ENCODE peak calls at places on chromosome 22, in five cellular contexts. P is upper lobe of right lung, T is stomach, O is foreskin fibroblast, Q is HepG2. A is an unnamed sample.

GRCh38 chr22:49503896-49504521 is 323.7 kb downstream of the BRD1 start:
- DNase-seq in Q (no peak), P (no peak), O (no peak), T (peak), A (no peak)

GRCh38 chr22:46576556-46577351 is 39.3 kb upstream of the CELSR1 start:
- DNase-seq in Q (no peak), O (peak), P (peak), T (peak), A (no peak)

GRCh38 chr22:50008151-50009040 is 4.2 kb downstream of the IL17REL start:
- DNase-seq in P (peak), O (no peak), Q (no peak), T (no peak), A (no peak)

GRCh38 chr22:37633082-37633692 is 6.3 kb upstream of the SH3BP1 start:
- DNase-seq in Q (no peak), T (no peak), P (no peak), O (no peak), A (no peak)

GRCh38 chr22:30206964-30207363 is 39.6 kb downstream of the LIF start:
- DNase-seq in Q (peak), P (no peak), O (peak), T (peak), A (peak)

GRCh38 chr22:49211176-49211575 is 616.5 kb downstream of the BRD1 start:
- DNase-seq in O (no peak), P (peak), T (no peak), Q (no peak), A (no peak)

GRCh38 chr22:30668306-30668655 is 606 bp upstream of the DUSP18 start:
- DNase-seq in T (no peak), P (no peak), Q (no peak), O (no peak), A (no peak)

GRCh38 chr22:40422558-40423245 is 52.3 kb downstream of the SGSM3 start:
- DNase-seq in P (no peak), Q (no peak), O (no peak), T (no peak), A (no peak)

GRCh38 chr22:36160499-36160942 is at the start of gene APOL3:
- DNase-seq in Q (no peak), P (peak), T (peak), O (peak), A (no peak)

GRCh38 chr22:19287889-19288288 is 3.6 kb downstream of the CLTCL1 start:
- DNase-seq in Q (no peak), O (peak), T (no peak), P (no peak), A (peak)

GRCh38 chr22:41799486-41800347 is 762 bp upstream of the CCDC134 start:
- DNase-seq in O (peak), P (peak), Q (no peak), T (peak), A (no peak)

GRCh38 chr22:40690370-40690769 is 11.1 kb downstream of the MCHR1 start:
- DNase-seq in T (no peak), Q (no peak), O (no peak), P (no peak), A (no peak)

GRCh38 chr22:42192547-42192946 is 61.9 kb upstream of the CYP2D6 start:
- DNase-seq in Q (no peak), P (no peak), O (no peak), T (no peak), A (no peak)

GRCh38 chr22:29722587-29722986 is 2.8 kb downstream of the CABP7 start:
- DNase-seq in O (no peak), P (peak), Q (no peak), T (no peak), A (no peak)

GRCh38 chr22:49192180-49192856 is 635.4 kb downstream of the BRD1 start:
- DNase-seq in O (no peak), P (no peak), T (no peak), Q (no peak), A (no peak)

GRCh38 chr22:33909906-33910305 is 10.4 kb downstream of the LARGE1 start:
- DNase-seq in P (no peak), Q (no peak), T (no peak), O (no peak), A (no peak)

GRCh38 chr22:40213478-40213877 is 35.8 kb downstream of the TNRC6B start:
- DNase-seq in Q (no peak), T (no peak), O (no peak), P (no peak), A (no peak)

GRCh38 chr22:44378380-44378779 is 65.6 kb upstream of the SHISAL1 start:
- DNase-seq in O (no peak), P (no peak), Q (no peak), T (no peak), A (no peak)

GRCh38 chr22:19419086-19419463 is 12.5 kb downstream of the HIRA start:
- DNase-seq in T (no peak), O (no peak), Q (no peak), P (no peak), A (no peak)

GRCh38 chr22:20741634-20742581 is 32.0 kb upstream of the SERPIND1 start:
- DNase-seq in P (no peak), Q (peak), O (peak), T (no peak), A (no peak)

GRCh38 chr22:37823134-37823985 is at the start of gene GALR3:
- DNase-seq in T (no peak), Q (no peak), O (no peak), P (no peak), A (no peak)

GRCh38 chr22:47073101-47073500 is 310.7 kb downstream of the TBC1D22A start:
- DNase-seq in T (no peak), O (no peak), P (no peak), Q (no peak), A (no peak)

GRCh38 chr22:32880061-32880460 is 78.6 kb downstream of the TIMP3 start:
- DNase-seq in O (peak), P (no peak), Q (no peak), T (no peak), A (no peak)

GRCh38 chr22:24801906-24802504 is 4.0 kb upstream of the SGSM1 start:
- DNase-seq in P (no peak), O (no peak), Q (peak), T (no peak), A (no peak)

GRCh38 chr22:37431366-37431765 is 4.1 kb upstream of the ELFN2 start:
- DNase-seq in P (no peak), O (no peak), Q (peak), T (no peak), A (no peak)

GRCh38 chr22:19350476-19350859 is 58.9 kb upstream of the CLTCL1 start:
- DNase-seq in T (no peak), Q (no peak), P (no peak), O (no peak), A (no peak)

GRCh38 chr22:48811885-48812284 is 1015.8 kb downstream of the BRD1 start:
- DNase-seq in P (no peak), O (no peak), Q (no peak), T (no peak), A (no peak)

GRCh38 chr22:47175761-47176359 is 413.4 kb downstream of the TBC1D22A start:
- DNase-seq in P (peak), Q (no peak), O (no peak), T (no peak), A (no peak)

GRCh38 chr22:20606041-20606783 is 98.8 kb downstream of the MED15 start:
- DNase-seq in Q (peak), T (peak), P (peak), O (peak), A (no peak)

GRCh38 chr22:33324228-33324627 is 266.0 kb upstream of the SYN3 start:
- DNase-seq in Q (no peak), P (no peak), O (no peak), T (no peak), A (no peak)

GRCh38 chr22:38452373-38453064 is 2.5 kb downstream of the KCNJ4 start:
- DNase-seq in O (peak), P (no peak), Q (no peak), T (no peak), A (no peak)

DNA sequence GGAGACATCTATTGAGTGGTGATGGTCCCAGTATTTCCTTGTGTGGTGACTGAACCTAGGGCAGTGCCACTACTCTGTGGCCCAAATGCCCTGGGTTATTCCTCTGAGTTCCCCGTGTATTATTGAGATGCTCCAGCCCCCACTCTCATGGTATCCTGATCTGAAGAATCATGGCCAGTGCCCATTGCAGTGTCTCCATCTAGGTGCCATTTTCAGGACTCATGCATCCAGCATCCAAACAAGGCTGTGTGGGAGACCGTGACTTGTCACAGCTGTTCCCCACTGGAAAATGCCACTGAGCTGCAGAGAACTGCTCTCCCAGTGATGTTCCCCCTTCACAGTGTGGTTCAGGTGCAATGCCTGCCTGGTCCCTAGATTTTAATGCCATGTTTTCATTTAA is 24.7 kb downstream of the GGTLC2 start:
- DNase-seq in P (no peak), T (no peak), Q (no peak), O (no peak), A (no peak)
- TF ChIP-seq CTCF in P (no peak), T (no peak), Q (no peak), O (no peak), A (no peak)

DNA sequence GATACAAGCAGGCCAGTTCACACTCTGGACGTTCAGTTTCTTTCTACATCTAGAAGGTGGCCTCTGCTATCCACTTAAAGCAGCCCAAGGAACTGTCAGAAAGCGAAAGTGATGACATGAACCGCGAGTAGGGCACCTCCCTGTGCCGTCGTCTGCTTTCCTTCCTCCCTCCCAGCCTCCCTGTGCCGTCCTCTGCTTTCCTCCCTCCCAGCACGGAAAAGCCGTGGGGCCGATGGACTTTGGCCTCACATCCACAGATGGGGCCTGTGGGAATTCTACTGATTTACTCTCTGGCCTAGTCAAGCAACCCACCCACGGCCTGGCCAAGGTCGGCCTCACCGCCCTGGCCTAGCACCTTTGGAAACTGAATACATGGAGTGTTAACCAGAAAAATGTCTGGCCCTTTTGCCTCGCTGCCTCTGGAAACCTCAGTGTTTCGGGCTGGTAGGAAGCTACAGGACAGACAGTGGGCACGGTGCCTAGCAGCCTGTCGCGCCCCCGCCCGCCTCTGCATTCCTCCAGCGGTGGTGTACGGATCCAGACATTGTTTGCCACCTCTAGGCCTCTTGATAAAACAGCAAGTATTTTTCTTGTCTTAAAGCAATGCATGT is 14.2 kb downstream of the PEX26 start:
- DNase-seq in T (peak), O (no peak), Q (peak), P (no peak), A (no peak)
- H3K4me3 ChIP-seq in T (peak), O (no peak), Q (peak), P (peak), A (no peak)

GRCh38 chr22:45550416-45550815 is 47.7 kb downstream of the FBLN1 start:
- DNase-seq in Q (no peak), T (no peak), O (no peak), P (no peak), A (no peak)

GRCh38 chr22:45552017-45552411 is 49.3 kb downstream of the FBLN1 start:
- DNase-seq in O (no peak), Q (no peak), T (no peak), P (no peak), A (no peak)

GRCh38 chr22:45550891-45551290 is 48.2 kb downstream of the FBLN1 start:
- DNase-seq in O (no peak), T (no peak), P (no peak), Q (no peak), A (no peak)

GRCh38 chr22:45552580-45553332 is 50.1 kb downstream of the FBLN1 start:
- DNase-seq in Q (no peak), P (peak), T (peak), O (peak), A (peak)

GRCh38 chr22:45551310-45552016 is 48.8 kb downstream of the FBLN1 start:
- DNase-seq in Q (no peak), P (no peak), T (no peak), O (peak), A (no peak)
- TF ChIP-seq CTCF in Q (no peak), P (no peak), T (no peak), O (no peak), A (no peak)

GRCh38 chr22:35134637-35135036 is 68.7 kb downstream of the ISX start:
- DNase-seq in Q (no peak), T (no peak), P (no peak), O (no peak), A (no peak)
- H3K4me3 ChIP-seq in Q (no peak), T (no peak), P (no peak), O (no peak), A (no peak)

GRCh38 chr22:27206001-27206746 is 548.8 kb downstream of the MIAT start:
- DNase-seq in P (no peak), T (no peak), Q (no peak), O (no peak), A (no peak)
- TF ChIP-seq CTCF in P (no peak), T (no peak), Q (no peak), O (no peak), A (no peak)

A was measured in AG04449.